ENCODE peak calls at places on chromosomes 16 and 17, in seven cellular contexts. I is CD8-positive, alpha-beta memory T cell; N is NCI-H1092; S is T follicular helper cell; F is NCI-H146; U is left cardiac atrium; Y is NCI-H1105. J is an unnamed sample.

GRCh38 chr16:82329504-82330192 is 159.6 kb upstream of the MPHOSPH6 start:
- DNase-seq in I (no peak), N (peak; percentile 97), S (no peak), F (peak; percentile 69), U (no peak), Y (peak; percentile 47), J (no peak)

GRCh38 chr17:45888392-45888791 is 6.0 kb upstream of the MAPT start:
- DNase-seq in I (no peak), N (no peak), S (no peak), F (no peak), U (no peak), Y (no peak), J (no peak)

GRCh38 chr16:81767987-81768592 is 11.0 kb upstream of the PLCG2 start:
- DNase-seq in I (no peak), N (peak; percentile 76), S (no peak), F (peak; percentile 30), U (no peak), Y (peak; percentile 41), J (no peak)

GRCh38 chr17:17503566-17504130 is 7.5 kb upstream of the RASD1 start:
- DNase-seq in I (no peak), N (no peak), S (no peak), F (peak; percentile 25), U (no peak), Y (no peak), J (no peak)

GRCh38 chr17:8221663-8222379 is 11.4 kb upstream of the AURKB start:
- DNase-seq in I (peak; percentile 82), N (peak; percentile 82), S (peak; percentile 83), F (peak; percentile 85), U (peak; percentile 80), Y (peak; percentile 90), J (peak; percentile 92)

GRCh38 chr17:39000021-39000601 is 32.9 kb upstream of the FBXO47 start:
- DNase-seq in I (no peak), N (no peak), S (no peak), F (no peak), U (no peak), Y (no peak), J (no peak)

GRCh38 chr17:41689497-41690299 is 1.0 kb downstream of the EIF1 start:
- DNase-seq in I (no peak), N (no peak), S (no peak), F (peak; percentile 50), U (no peak), Y (no peak), J (peak; percentile 81)

GRCh38 chr16:71564377-71564967 is 12.4 kb downstream of the TAT start:
- DNase-seq in I (no peak), N (no peak), S (no peak), F (peak; percentile 26), U (no peak), Y (no peak), J (peak; percentile 99)

GRCh38 chr17:77810536-77810935 is 148.0 kb upstream of the TNRC6C start:
- DNase-seq in I (no peak), N (no peak), S (no peak), F (no peak), U (peak; percentile 63), Y (no peak), J (no peak)

GRCh38 chr16:89412811-89413210 is 77.5 kb downstream of the ANKRD11 start:
- DNase-seq in I (no peak), N (no peak), S (no peak), F (no peak), U (no peak), Y (no peak), J (no peak)

GRCh38 chr17:16040710-16041251 is 41.2 kb downstream of the TTC19 start:
- DNase-seq in I (no peak), N (no peak), S (no peak), F (no peak), U (no peak), Y (no peak), J (no peak)

GRCh38 chr17:79126139-79126538 is 51.5 kb downstream of the ENGASE start:
- DNase-seq in I (no peak), N (no peak), S (no peak), F (peak; percentile 19), U (no peak), Y (no peak), J (no peak)

GRCh38 chr16:74034862-74035261 is 261.8 kb upstream of the PSMD7 start:
- DNase-seq in I (no peak), N (peak; percentile 25), S (no peak), F (peak; percentile 14), U (no peak), Y (no peak), J (peak; percentile 10)